ENCODE peak calls at places on chromosomes 2 and 18, in five cellular contexts. One of them, this sample, is unnamed.
A peak's percentile ranks its signal among the peaks of the same experiment; 100 is the strongest.

GRCh38 chr18:55320399-55321255 is 267.4 kb downstream of the TCF4 start:
- DNase-seq in H1: no peak
- DNase-seq in K562: no peak
- DNase-seq in HepG2: no peak
- DNase-seq in HCT116: no peak
- DNase-seq in this sample: no peak

GRCh38 chr2:63058742-63059433 is 8.3 kb downstream of the OTX1 start:
- DNase-seq in K562: no peak
- DNase-seq in HepG2: no peak
- DNase-seq in H1: no peak
- DNase-seq in HCT116: no peak
- DNase-seq in this sample: no peak

GRCh38 chr2:241774419-241775222 is 2.0 kb upstream of the GAL3ST2 start:
- DNase-seq in HepG2: peak; percentile 79
- DNase-seq in H1: no peak
- DNase-seq in K562: peak; percentile 10
- DNase-seq in HCT116: peak; percentile 29
- DNase-seq in this sample: no peak

GRCh38 chr2:121532347-121532766 is 1.7 kb downstream of the RNU4ATAC start:
- DNase-seq in H1: no peak
- DNase-seq in HCT116: no peak
- DNase-seq in K562: peak; percentile 33
- DNase-seq in HepG2: peak; percentile 25
- DNase-seq in this sample: no peak

GRCh38 chr2:121699421-121700328 is 37.0 kb downstream of the NIFK start:
- DNase-seq in HepG2: peak; percentile 52
- DNase-seq in HCT116: peak; percentile 71
- DNase-seq in K562: peak; percentile 28
- DNase-seq in H1: no peak
- DNase-seq in this sample: peak; percentile 60

GRCh38 chr2:109125595-109126500 is 3.2 kb upstream of the SH3RF3 start:
- DNase-seq in K562: no peak
- DNase-seq in H1: no peak
- DNase-seq in HCT116: peak; percentile 18
- DNase-seq in HepG2: peak; percentile 28
- DNase-seq in this sample: no peak

GRCh38 chr2:133812826-133813617 is 244.8 kb upstream of the NCKAP5 start:
- DNase-seq in K562: no peak
- DNase-seq in HCT116: peak; percentile 65
- DNase-seq in H1: no peak
- DNase-seq in HepG2: no peak
- DNase-seq in this sample: no peak

GRCh38 chr2:11665028-11665427 is 5.0 kb downstream of the NTSR2 start:
- DNase-seq in K562: no peak
- DNase-seq in H1: no peak
- DNase-seq in HepG2: no peak
- DNase-seq in HCT116: no peak
- DNase-seq in this sample: no peak

GRCh38 chr2:169362346-169363026 is at the start of gene LRP2:
- DNase-seq in K562: peak; percentile 16
- DNase-seq in H1: no peak
- DNase-seq in HCT116: no peak
- DNase-seq in HepG2: peak; percentile 15
- DNase-seq in this sample: no peak

GRCh38 chr2:181203412-181203811 is 223.0 kb downstream of the UBE2E3 start:
- DNase-seq in HepG2: no peak
- DNase-seq in H1: no peak
- DNase-seq in K562: no peak
- DNase-seq in HCT116: peak; percentile 79
- DNase-seq in this sample: no peak

GRCh38 chr2:212528106-212528856 is 10.3 kb downstream of the ERBB4 start:
- DNase-seq in HepG2: no peak
- DNase-seq in K562: no peak
- DNase-seq in H1: no peak
- DNase-seq in HCT116: no peak
- DNase-seq in this sample: no peak

GRCh38 chr2:38277245-38278119 is 99.6 kb downstream of the ATL2 start:
- DNase-seq in HepG2: peak; percentile 68
- DNase-seq in H1: peak; percentile 31
- DNase-seq in HCT116: no peak
- DNase-seq in K562: no peak
- DNase-seq in this sample: no peak

GRCh38 chr2:232439758-232440135 is 16.2 kb upstream of the ALPI start:
- DNase-seq in HCT116: no peak
- DNase-seq in H1: no peak
- DNase-seq in K562: no peak
- DNase-seq in HepG2: no peak
- DNase-seq in this sample: no peak

GRCh38 chr2:83196225-83196624 is 1262.9 kb downstream of the SUCLG1 start:
- DNase-seq in H1: no peak
- DNase-seq in HCT116: peak; percentile 1
- DNase-seq in HepG2: peak; percentile 12
- DNase-seq in K562: no peak
- DNase-seq in this sample: no peak

GRCh38 chr2:232203166-232203891 is 175.2 kb upstream of the ALPP start:
- DNase-seq in HepG2: no peak
- DNase-seq in HCT116: no peak
- DNase-seq in H1: no peak
- DNase-seq in K562: no peak
- DNase-seq in this sample: no peak

GRCh38 chr2:26848336-26849055 is 564 bp downstream of the DPYSL5 start:
- DNase-seq in H1: no peak
- DNase-seq in K562: peak; percentile 19
- DNase-seq in HepG2: no peak
- DNase-seq in HCT116: no peak
- DNase-seq in this sample: no peak

GRCh38 chr2:54060000-54060399 is 55.4 kb upstream of the ACYP2 start:
- DNase-seq in HepG2: no peak
- DNase-seq in K562: no peak
- DNase-seq in H1: no peak
- DNase-seq in HCT116: no peak
- DNase-seq in this sample: no peak

GRCh38 chr2:72211359-72211758 is 63.7 kb upstream of the CYP26B1 start:
- DNase-seq in HepG2: no peak
- DNase-seq in H1: no peak
- DNase-seq in K562: no peak
- DNase-seq in HCT116: no peak
- DNase-seq in this sample: no peak

GRCh38 chr18:36758001-36758400 is 70.8 kb downstream of the TPGS2 start:
- DNase-seq in HepG2: no peak
- DNase-seq in H1: no peak
- DNase-seq in HCT116: no peak
- DNase-seq in K562: no peak
- DNase-seq in this sample: no peak

GRCh38 chr2:237165405-237166276 is 80.0 kb downstream of the COPS8 start:
- DNase-seq in HCT116: peak; percentile 35
- DNase-seq in H1: no peak
- DNase-seq in K562: no peak
- DNase-seq in HepG2: peak; percentile 14
- DNase-seq in this sample: no peak

GRCh38 chr2:145598434-145598833 is 1078.5 kb upstream of the ZEB2 start:
- DNase-seq in HCT116: no peak
- DNase-seq in K562: no peak
- DNase-seq in HepG2: no peak
- DNase-seq in H1: no peak
- DNase-seq in this sample: no peak

GRCh38 chr2:150872919-150873772 is 385.7 kb upstream of the RND3 start:
- DNase-seq in K562: no peak
- DNase-seq in HCT116: no peak
- DNase-seq in HepG2: no peak
- DNase-seq in H1: peak; percentile 39
- DNase-seq in this sample: no peak

GRCh38 chr2:230928701-230929380 is 3.8 kb upstream of the GPR55 start:
- DNase-seq in HepG2: no peak
- DNase-seq in HCT116: no peak
- DNase-seq in H1: no peak
- DNase-seq in K562: no peak
- DNase-seq in this sample: no peak

GRCh38 chr2:37555457-37555856 is 116.0 kb downstream of the CDC42EP3 start:
- DNase-seq in HepG2: no peak
- DNase-seq in H1: no peak
- DNase-seq in HCT116: no peak
- DNase-seq in K562: no peak
- DNase-seq in this sample: no peak

GRCh38 chr2:28067602-28068001 is 177.1 kb downstream of the BABAM2 start:
- DNase-seq in H1: no peak
- DNase-seq in K562: no peak
- DNase-seq in HCT116: no peak
- DNase-seq in HepG2: no peak
- DNase-seq in this sample: no peak

GRCh38 chr2:85728883-85729824 is 24.6 kb upstream of the ATOH8 start:
- DNase-seq in K562: peak; percentile 84
- DNase-seq in HepG2: peak; percentile 65
- DNase-seq in HCT116: peak; percentile 39
- DNase-seq in H1: peak; percentile 71
- DNase-seq in this sample: no peak

GRCh38 chr2:101732773-101733256 is 35.3 kb downstream of the MAP4K4 start:
- DNase-seq in HCT116: no peak
- DNase-seq in HepG2: no peak
- DNase-seq in H1: no peak
- DNase-seq in K562: no peak
- DNase-seq in this sample: no peak

DNA sequence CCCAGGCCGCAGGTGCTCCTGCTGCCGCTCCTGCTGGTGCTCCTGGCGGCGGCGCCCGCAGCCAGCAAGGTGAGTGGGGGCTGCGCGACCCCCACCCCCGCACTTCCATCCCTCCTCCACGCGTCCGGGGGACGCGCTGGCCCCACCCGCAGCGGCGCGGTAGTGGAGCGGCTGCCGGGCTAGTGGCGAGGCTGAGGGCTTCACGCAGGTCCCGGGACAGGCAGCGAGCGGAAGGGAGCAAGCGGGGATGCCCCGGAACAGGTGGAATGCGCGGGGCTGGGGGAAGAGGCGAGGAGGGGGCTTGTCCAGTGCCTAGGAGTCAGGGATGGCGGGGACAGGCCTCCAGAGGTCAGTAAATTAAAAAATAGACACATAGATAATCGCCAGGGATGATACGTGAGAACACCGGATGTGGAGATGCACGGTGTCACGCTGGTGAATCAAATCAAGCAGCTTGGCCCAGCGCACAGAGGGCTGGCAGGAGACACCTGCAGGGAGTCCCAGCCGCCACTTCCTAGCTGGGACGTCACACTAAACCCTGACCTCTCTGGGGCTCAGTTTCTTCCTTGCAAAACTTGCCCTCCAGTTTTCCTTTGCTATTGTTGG is 424 bp downstream of the COL4A3 start:
- DNase-seq in HCT116: no peak
- DNase-seq in H1: no peak
- DNase-seq in HepG2: no peak
- DNase-seq in K562: no peak
- DNase-seq in this sample: no peak
- TF ChIP-seq EZH2 in HCT116: no peak
- TF ChIP-seq EZH2 in H1: peak; percentile 0
- TF ChIP-seq EZH2 in HepG2: no peak
- TF ChIP-seq EZH2 in K562: no peak
- TF ChIP-seq EZH2 in this sample: no peak

DNA sequence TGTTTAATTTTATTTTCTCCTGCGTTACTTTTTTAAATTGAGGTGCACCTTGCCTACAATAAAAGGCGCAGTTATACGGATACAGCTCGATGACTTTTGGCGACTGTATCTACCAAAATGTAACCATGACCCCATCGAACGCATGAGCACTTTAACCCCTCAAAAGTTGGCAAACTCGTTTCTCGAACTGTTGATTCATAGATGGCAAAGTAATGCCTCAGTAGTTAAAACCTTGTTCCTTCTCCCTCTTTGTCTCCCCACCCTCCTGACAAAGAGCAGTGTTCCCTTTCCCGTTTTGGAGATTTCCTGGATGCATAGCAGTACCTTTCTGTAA is 577 bp downstream of the MOGAT1 start:
- DNase-seq in HepG2: no peak
- DNase-seq in HCT116: no peak
- DNase-seq in K562: no peak
- DNase-seq in H1: no peak
- DNase-seq in this sample: no peak
- TF ChIP-seq YY1 in HepG2: no peak
- TF ChIP-seq YY1 in HCT116: no peak
- TF ChIP-seq YY1 in K562: no peak
- TF ChIP-seq YY1 in H1: no peak
- TF ChIP-seq YY1 in this sample: no peak

GRCh38 chr18:28690100-28690499 is 513.2 kb upstream of the CDH2 start:
- DNase-seq in K562: no peak
- DNase-seq in HCT116: no peak
- DNase-seq in HepG2: no peak
- DNase-seq in H1: no peak
- DNase-seq in this sample: no peak

GRCh38 chr18:28689591-28689990 is 512.7 kb upstream of the CDH2 start:
- DNase-seq in HCT116: no peak
- DNase-seq in K562: no peak
- DNase-seq in H1: no peak
- DNase-seq in HepG2: no peak
- DNase-seq in this sample: no peak

GRCh38 chr18:28690836-28691835 is 514.2 kb upstream of the CDH2 start:
- DNase-seq in HepG2: no peak
- DNase-seq in H1: no peak
- DNase-seq in HCT116: no peak
- DNase-seq in K562: no peak
- DNase-seq in this sample: no peak

DNA sequence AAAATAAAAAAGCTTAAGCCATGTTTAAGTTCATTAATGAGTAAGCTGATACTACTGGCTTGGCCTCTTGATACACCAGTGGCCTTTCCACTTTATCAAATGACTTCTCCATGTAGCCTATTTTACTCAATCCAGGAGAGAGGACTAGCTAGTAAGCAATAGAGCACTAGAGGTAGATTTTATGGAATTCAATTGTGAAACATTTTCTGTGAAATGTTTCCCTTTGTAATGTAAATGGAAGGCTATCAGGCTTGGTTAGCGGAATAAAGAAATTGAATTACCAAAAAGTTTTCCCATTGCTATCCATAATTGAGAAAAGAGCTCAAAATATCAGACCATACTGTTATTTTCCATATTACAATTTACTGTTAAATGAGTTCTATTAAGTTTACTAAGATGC is 515.4 kb upstream of the CDH2 start:
- DNase-seq in HepG2: no peak
- DNase-seq in H1: no peak
- DNase-seq in K562: no peak
- DNase-seq in HCT116: no peak
- DNase-seq in this sample: no peak
- TF ChIP-seq EZH2 in HepG2: no peak
- TF ChIP-seq EZH2 in H1: no peak
- TF ChIP-seq EZH2 in K562: no peak
- TF ChIP-seq EZH2 in HCT116: no peak
- TF ChIP-seq EZH2 in this sample: no peak

GRCh38 chr2:98730851-98731708 is at the start of gene MGAT4A:
- DNase-seq in HCT116: no peak
- DNase-seq in H1: peak; percentile 5
- DNase-seq in K562: peak; percentile 93
- DNase-seq in HepG2: peak; percentile 69
- DNase-seq in this sample: no peak

GRCh38 chr2:98729652-98730051 is 1.3 kb downstream of the MGAT4A start:
- DNase-seq in K562: no peak
- DNase-seq in HCT116: no peak
- DNase-seq in H1: no peak
- DNase-seq in HepG2: no peak
- DNase-seq in this sample: no peak

GRCh38 chr2:98731709-98732349 is 897 bp upstream of the MGAT4A start:
- DNase-seq in H1: no peak
- DNase-seq in HCT116: no peak
- DNase-seq in HepG2: peak; percentile 60
- DNase-seq in K562: no peak
- DNase-seq in this sample: no peak

GRCh38 chr2:98727758-98728718 is 2.9 kb downstream of the MGAT4A start:
- DNase-seq in HCT116: no peak
- DNase-seq in H1: no peak
- DNase-seq in K562: no peak
- DNase-seq in HepG2: peak; percentile 58
- DNase-seq in this sample: no peak

GRCh38 chr2:98730053-98730850 is 680 bp downstream of the MGAT4A start:
- DNase-seq in HCT116: no peak
- DNase-seq in K562: no peak
- DNase-seq in H1: no peak
- DNase-seq in HepG2: peak; percentile 59
- DNase-seq in this sample: no peak
- TF ChIP-seq YY1 in HCT116: no peak
- TF ChIP-seq YY1 in K562: no peak
- TF ChIP-seq YY1 in H1: no peak
- TF ChIP-seq YY1 in HepG2: no peak
- TF ChIP-seq YY1 in this sample: no peak

This sample was measured in GM12878.